ENCODE peak calls at places on chromosomes 7 and 10, in four cellular contexts. One of them, this sample, is unnamed.

GRCh38 chr10:16674147-16674703 is 143.0 kb downstream of the RSU1 start:
- DNase-seq in GM12878: no peak
- DNase-seq in K562: no peak
- DNase-seq in GM12891: no peak
- DNase-seq in this sample: no peak

GRCh38 chr7:158060216-158060615 is 527.4 kb downstream of the PTPRN2 start:
- DNase-seq in GM12878: no peak
- DNase-seq in GM12891: no peak
- DNase-seq in K562: no peak
- DNase-seq in this sample: no peak

GRCh38 chr7:121107923-121108498 is 119.5 kb downstream of the CPED1 start:
- DNase-seq in GM12891: no peak
- DNase-seq in GM12878: peak; percentile 11
- DNase-seq in K562: peak; percentile 77
- DNase-seq in this sample: peak; percentile 28

GRCh38 chr7:12696001-12696400 is 8.6 kb downstream of the ARL4A start:
- DNase-seq in GM12891: no peak
- DNase-seq in K562: no peak
- DNase-seq in GM12878: no peak
- DNase-seq in this sample: no peak

GRCh38 chr7:29146888-29147609 is 712 bp upstream of the CPVL start:
- DNase-seq in K562: no peak
- DNase-seq in GM12891: no peak
- DNase-seq in GM12878: no peak
- DNase-seq in this sample: no peak

GRCh38 chr10:63464402-63465292 is 1.1 kb downstream of the JMJD1C start:
- DNase-seq in GM12891: no peak
- DNase-seq in GM12878: no peak
- DNase-seq in K562: peak; percentile 26
- DNase-seq in this sample: no peak

GRCh38 chr7:20327047-20327446 is 3.7 kb upstream of the ITGB8 start:
- DNase-seq in GM12891: no peak
- DNase-seq in K562: no peak
- DNase-seq in GM12878: no peak
- DNase-seq in this sample: no peak

GRCh38 chr10:88385601-88386203 is 197.4 kb downstream of the RNLS start:
- DNase-seq in GM12891: peak; percentile 12
- DNase-seq in GM12878: peak; percentile 94
- DNase-seq in K562: no peak
- DNase-seq in this sample: no peak

GRCh38 chr10:63204667-63205391 is 71.7 kb downstream of the NRBF2 start:
- DNase-seq in GM12878: no peak
- DNase-seq in K562: no peak
- DNase-seq in GM12891: no peak
- DNase-seq in this sample: no peak

GRCh38 chr7:45086348-45087065 is 2.3 kb downstream of the NACAD start:
- DNase-seq in GM12878: no peak
- DNase-seq in GM12891: no peak
- DNase-seq in K562: no peak
- DNase-seq in this sample: no peak

GRCh38 chr10:30186371-30186875 is 127.0 kb upstream of the JCAD start:
- DNase-seq in GM12891: no peak
- DNase-seq in K562: no peak
- DNase-seq in GM12878: no peak
- DNase-seq in this sample: no peak

GRCh38 chr7:110762514-110762913 is 328.4 kb upstream of the LRRN3 start:
- DNase-seq in K562: no peak
- DNase-seq in GM12878: no peak
- DNase-seq in GM12891: no peak
- DNase-seq in this sample: no peak

GRCh38 chr10:33385686-33386085 is 51.2 kb upstream of the NRP1 start:
- DNase-seq in K562: no peak
- DNase-seq in GM12878: no peak
- DNase-seq in GM12891: no peak
- DNase-seq in this sample: no peak

GRCh38 chr10:110762849-110763211 is 108.9 kb upstream of the PDCD4 start:
- DNase-seq in GM12891: no peak
- DNase-seq in K562: no peak
- DNase-seq in GM12878: no peak
- DNase-seq in this sample: no peak

GRCh38 chr10:124308811-124309210 is 109.9 kb downstream of the OAT start:
- DNase-seq in K562: no peak
- DNase-seq in GM12878: no peak
- DNase-seq in GM12891: no peak
- DNase-seq in this sample: no peak

GRCh38 chr7:40945788-40946187 is 757.1 kb downstream of the INHBA start:
- DNase-seq in GM12878: no peak
- DNase-seq in GM12891: no peak
- DNase-seq in K562: no peak
- DNase-seq in this sample: no peak

GRCh38 chr10:86400705-86401587 is 34.4 kb upstream of the GRID1 start:
- DNase-seq in GM12878: no peak
- DNase-seq in K562: no peak
- DNase-seq in GM12891: peak; percentile 40
- DNase-seq in this sample: no peak

GRCh38 chr10:1185911-1186692 is 129.9 kb downstream of the WDR37 start:
- DNase-seq in K562: no peak
- DNase-seq in GM12891: no peak
- DNase-seq in GM12878: no peak
- DNase-seq in this sample: no peak

GRCh38 chr7:139417478-139417877 is 57.8 kb downstream of the LUC7L2 start:
- DNase-seq in K562: no peak
- DNase-seq in GM12878: no peak
- DNase-seq in GM12891: no peak
- DNase-seq in this sample: no peak

GRCh38 chr10:123883921-123884320 is 7.7 kb downstream of the CPXM2 start:
- DNase-seq in GM12891: no peak
- DNase-seq in GM12878: no peak
- DNase-seq in K562: no peak
- DNase-seq in this sample: no peak

GRCh38 chr10:60974463-60975149 is 30.6 kb upstream of the RHOBTB1 start:
- DNase-seq in GM12891: no peak
- DNase-seq in K562: no peak
- DNase-seq in GM12878: no peak
- DNase-seq in this sample: no peak

DNA sequence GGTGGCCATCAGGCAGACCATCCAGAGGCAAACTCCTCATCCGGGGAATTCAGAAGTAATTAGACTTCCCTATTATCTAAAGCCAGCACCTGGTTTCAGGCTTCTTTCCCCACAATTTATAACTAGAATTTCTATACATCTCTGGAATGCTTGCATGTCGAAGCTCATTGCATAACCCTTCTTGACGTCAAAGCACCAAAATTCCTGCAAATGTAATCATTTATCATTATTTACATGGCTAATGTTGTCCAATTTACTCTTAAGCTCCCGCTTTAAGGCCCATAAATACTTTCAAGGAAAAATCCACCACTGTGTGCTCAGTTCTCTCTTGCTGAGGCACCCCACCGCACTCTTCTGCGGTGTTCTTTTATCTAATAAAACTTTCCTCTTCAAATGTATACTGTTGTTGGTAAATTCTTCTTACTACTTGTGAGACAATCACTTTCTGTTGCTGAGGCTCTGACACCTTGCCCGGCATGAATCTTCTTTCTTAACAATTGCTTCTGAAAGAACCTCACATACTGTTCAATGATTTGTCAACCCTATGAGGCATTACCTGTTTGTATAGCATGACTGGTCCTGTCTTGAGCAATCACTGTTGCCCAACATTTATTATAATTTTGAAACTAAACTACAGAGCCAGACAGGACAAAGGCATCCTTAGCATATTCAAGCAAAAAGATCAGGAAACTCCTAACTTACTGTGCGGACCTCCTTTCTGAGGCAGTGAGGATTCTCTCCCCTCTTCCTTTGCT is 17.4 kb upstream of the GPR141 start:
- DNase-seq in GM12891: no peak
- DNase-seq in K562: no peak
- DNase-seq in GM12878: no peak
- DNase-seq in this sample: peak; percentile 84
- TF ChIP-seq SPI1 in GM12891: no peak
- TF ChIP-seq SPI1 in K562: no peak
- TF ChIP-seq SPI1 in GM12878: no peak
- TF ChIP-seq SPI1 in this sample: no peak

GRCh38 chr10:52772623-52773022 is at the start of gene MBL2:
- DNase-seq in K562: no peak
- DNase-seq in GM12891: no peak
- DNase-seq in GM12878: no peak
- DNase-seq in this sample: no peak

GRCh38 chr10:52775132-52775647 is 2.6 kb upstream of the MBL2 start:
- DNase-seq in K562: no peak
- DNase-seq in GM12891: no peak
- DNase-seq in GM12878: no peak
- DNase-seq in this sample: no peak

GRCh38 chr10:52774182-52774581 is 1.6 kb upstream of the MBL2 start:
- DNase-seq in GM12891: no peak
- DNase-seq in K562: no peak
- DNase-seq in GM12878: no peak
- DNase-seq in this sample: no peak

GRCh38 chr10:52776471-52776903 is 3.9 kb upstream of the MBL2 start:
- DNase-seq in GM12891: no peak
- DNase-seq in GM12878: no peak
- DNase-seq in K562: no peak
- DNase-seq in this sample: no peak

DNA sequence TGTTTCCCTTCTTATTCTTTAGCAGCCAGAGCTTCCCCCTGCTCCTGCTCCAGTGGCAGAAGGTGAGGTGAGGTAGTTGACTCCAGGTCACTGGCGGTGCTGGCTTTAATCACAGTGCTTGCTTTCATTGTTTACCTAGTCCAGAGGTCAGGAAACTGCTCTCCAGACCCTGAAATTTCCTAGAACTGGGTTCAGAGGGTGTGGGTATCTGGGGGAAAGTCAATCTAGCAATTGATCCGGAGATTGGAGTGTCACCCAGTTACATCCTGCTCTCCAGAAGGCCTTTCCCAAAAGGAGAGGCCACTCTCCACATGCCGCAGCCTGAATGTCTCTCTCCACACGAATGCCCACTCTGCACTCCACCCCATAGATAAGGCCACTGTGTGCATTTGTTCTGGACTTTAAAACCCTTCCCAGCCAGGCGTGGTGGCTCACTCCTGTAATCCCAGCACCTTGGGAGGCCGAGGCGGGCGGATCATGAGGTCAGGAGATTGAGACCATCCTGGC is 2.1 kb upstream of the MBL2 start:
- DNase-seq in K562: no peak
- DNase-seq in GM12878: no peak
- DNase-seq in GM12891: no peak
- DNase-seq in this sample: no peak
- TF ChIP-seq SPI1 in K562: no peak
- TF ChIP-seq SPI1 in GM12878: no peak
- TF ChIP-seq SPI1 in GM12891: no peak
- TF ChIP-seq SPI1 in this sample: no peak

GRCh38 chr10:84291389-84291788 is 37.0 kb upstream of the CCSER2 start:
- DNase-seq in GM12878: no peak
- DNase-seq in K562: no peak
- DNase-seq in GM12891: no peak
- DNase-seq in this sample: no peak
- TF ChIP-seq SPI1 in GM12878: no peak
- TF ChIP-seq SPI1 in K562: no peak
- TF ChIP-seq SPI1 in GM12891: no peak
- TF ChIP-seq SPI1 in this sample: no peak

DNA sequence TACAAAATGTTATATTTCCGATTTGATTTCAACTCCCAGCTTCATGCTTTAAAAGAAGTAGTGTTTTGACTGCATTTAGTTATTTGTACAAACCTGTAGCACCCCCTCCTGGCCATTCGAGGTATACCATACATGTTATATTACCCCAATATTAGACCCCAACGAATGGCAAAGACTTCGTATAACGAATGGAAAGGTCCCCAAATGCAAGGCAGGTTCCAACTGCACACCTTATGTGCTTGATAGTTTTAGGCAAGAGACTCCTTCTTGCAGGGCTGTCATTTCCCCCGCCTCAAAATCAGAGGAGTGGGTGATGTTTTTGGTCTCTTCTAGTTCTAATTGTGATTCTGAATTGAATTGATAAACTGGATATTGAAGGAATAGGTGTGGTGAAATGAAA is 101.1 kb upstream of the TARP start:
- DNase-seq in GM12891: no peak
- DNase-seq in GM12878: no peak
- DNase-seq in K562: peak; percentile 55
- DNase-seq in this sample: peak; percentile 50
- TF ChIP-seq SPI1 in GM12891: no peak
- TF ChIP-seq SPI1 in GM12878: no peak
- TF ChIP-seq SPI1 in K562: no peak
- TF ChIP-seq SPI1 in this sample: no peak

This sample was measured in HL-60.